ENCODE peak calls at places on chromosomes 16 and 17, in five cellular contexts. W is activated CD4-positive, alpha-beta T cell treated with anti-CD3 and anti-CD28 coated beads for 48 hours; F is stimulated activated CD4-positive, alpha-beta T cell treated with anti-CD3 and anti-CD28 coated beads, Interleukin-2, amount 100 ng/mL, for 24 hours; P is adrenal gland; G is activated effector memory CD4-positive, alpha-beta T cell treated with Interleukin-2 at 50 U/mL for 16 hours. E is an unnamed sample.

GRCh38 chr17:3639981-3640596 is 3.5 kb downstream of the CTNS start:
- DNase-seq in W (peak), F (peak), P (peak), G (no peak), E (no peak)

GRCh38 chr17:42018339-42018738 is 1.1 kb upstream of the DNAJC7 start:
- DNase-seq in W (no peak), F (no peak), P (no peak), G (no peak), E (no peak)

GRCh38 chr16:57092786-57093301 is 461 bp downstream of the CPNE2 start:
- DNase-seq in W (peak), F (peak), P (no peak), G (peak), E (peak)

GRCh38 chr17:74870512-74870911 is 2.3 kb downstream of the FDXR start:
- DNase-seq in W (no peak), F (no peak), P (peak), G (no peak), E (no peak)

GRCh38 chr16:80366023-80366422 is 174.8 kb upstream of the DYNLRB2 start:
- DNase-seq in W (no peak), F (no peak), P (no peak), G (no peak), E (no peak)

GRCh38 chr16:53946745-53947386 is 242.9 kb downstream of the FTO start:
- DNase-seq in W (no peak), F (no peak), P (no peak), G (no peak), E (no peak)

GRCh38 chr17:47875011-47875471 is 21.0 kb upstream of the SP2 start:
- DNase-seq in W (no peak), F (no peak), P (no peak), G (no peak), E (no peak)

GRCh38 chr17:60542066-60542465 is 16.0 kb upstream of the APPBP2 start:
- DNase-seq in W (no peak), F (no peak), P (no peak), G (no peak), E (no peak)

GRCh38 chr16:51759999-51760398 is 608.9 kb upstream of the SALL1 start:
- DNase-seq in W (no peak), F (no peak), P (no peak), G (no peak), E (no peak)